ENCODE peak calls at places on chromosome 15, in ten cellular contexts. One of them, this sample, is unnamed.

GRCh38 chr15:89781055-89781454 is 4.9 kb downstream of the MESP2 start:
- DNase-seq in suprapubic skin: no peak
- DNase-seq in HCT116: no peak
- DNase-seq in Panc1: no peak
- DNase-seq in K562: no peak
- DNase-seq in vagina: no peak
- DNase-seq in SK-N-SH: no peak
- DNase-seq in sigmoid colon: no peak
- DNase-seq in SK-N-MC: no peak
- DNase-seq in upper lobe of left lung: no peak
- DNase-seq in this sample: peak

GRCh38 chr15:40055576-40056293 is 16.8 kb upstream of the SRP14 start:
- DNase-seq in SK-N-SH: peak
- DNase-seq in vagina: peak
- DNase-seq in upper lobe of left lung: peak
- DNase-seq in SK-N-MC: no peak
- DNase-seq in Panc1: no peak
- DNase-seq in K562: no peak
- DNase-seq in sigmoid colon: peak
- DNase-seq in HCT116: no peak
- DNase-seq in suprapubic skin: no peak
- DNase-seq in this sample: peak

GRCh38 chr15:40323953-40324937 is 753 bp downstream of the INAFM2 start:
- DNase-seq in HCT116: no peak
- DNase-seq in upper lobe of left lung: peak
- DNase-seq in vagina: no peak
- DNase-seq in sigmoid colon: no peak
- DNase-seq in Panc1: no peak
- DNase-seq in SK-N-MC: no peak
- DNase-seq in SK-N-SH: peak
- DNase-seq in K562: peak
- DNase-seq in suprapubic skin: peak
- DNase-seq in this sample: peak

GRCh38 chr15:60390231-60390630 is 7.6 kb downstream of the ANXA2 start:
- DNase-seq in suprapubic skin: no peak
- DNase-seq in sigmoid colon: no peak
- DNase-seq in SK-N-MC: no peak
- DNase-seq in Panc1: no peak
- DNase-seq in SK-N-SH: no peak
- DNase-seq in K562: no peak
- DNase-seq in upper lobe of left lung: no peak
- DNase-seq in HCT116: no peak
- DNase-seq in vagina: no peak
- DNase-seq in this sample: no peak

GRCh38 chr15:100945006-100945405 is 25.8 kb downstream of the LRRK1 start:
- DNase-seq in vagina: no peak
- DNase-seq in HCT116: no peak
- DNase-seq in upper lobe of left lung: no peak
- DNase-seq in SK-N-SH: no peak
- DNase-seq in K562: no peak
- DNase-seq in SK-N-MC: no peak
- DNase-seq in sigmoid colon: no peak
- DNase-seq in Panc1: no peak
- DNase-seq in suprapubic skin: no peak
- DNase-seq in this sample: no peak

GRCh38 chr15:35680951-35681350 is 135.0 kb upstream of the DPH6 start:
- DNase-seq in sigmoid colon: no peak
- DNase-seq in HCT116: no peak
- DNase-seq in K562: no peak
- DNase-seq in upper lobe of left lung: no peak
- DNase-seq in Panc1: no peak
- DNase-seq in SK-N-SH: no peak
- DNase-seq in SK-N-MC: no peak
- DNase-seq in suprapubic skin: no peak
- DNase-seq in vagina: no peak
- DNase-seq in this sample: no peak

GRCh38 chr15:31365032-31365654 is 38.5 kb downstream of the KLF13 start:
- DNase-seq in HCT116: no peak
- DNase-seq in upper lobe of left lung: no peak
- DNase-seq in sigmoid colon: no peak
- DNase-seq in Panc1: no peak
- DNase-seq in suprapubic skin: no peak
- DNase-seq in SK-N-SH: no peak
- DNase-seq in SK-N-MC: no peak
- DNase-seq in K562: no peak
- DNase-seq in vagina: no peak
- DNase-seq in this sample: peak

GRCh38 chr15:82832601-82833209 is 23.3 kb downstream of the WHAMM start:
- DNase-seq in vagina: no peak
- DNase-seq in upper lobe of left lung: no peak
- DNase-seq in HCT116: peak
- DNase-seq in suprapubic skin: no peak
- DNase-seq in SK-N-MC: no peak
- DNase-seq in K562: no peak
- DNase-seq in Panc1: peak
- DNase-seq in sigmoid colon: no peak
- DNase-seq in SK-N-SH: no peak
- DNase-seq in this sample: no peak

GRCh38 chr15:96296264-96296663 is 34.2 kb upstream of the NR2F2 start:
- DNase-seq in SK-N-MC: no peak
- DNase-seq in suprapubic skin: no peak
- DNase-seq in SK-N-SH: no peak
- DNase-seq in vagina: no peak
- DNase-seq in K562: peak
- DNase-seq in Panc1: no peak
- DNase-seq in HCT116: no peak
- DNase-seq in upper lobe of left lung: no peak
- DNase-seq in sigmoid colon: no peak
- DNase-seq in this sample: no peak

GRCh38 chr15:90839187-90840071 is 29.0 kb upstream of the FURIN start:
- DNase-seq in SK-N-MC: no peak
- DNase-seq in HCT116: no peak
- DNase-seq in sigmoid colon: no peak
- DNase-seq in Panc1: no peak
- DNase-seq in SK-N-SH: no peak
- DNase-seq in K562: no peak
- DNase-seq in upper lobe of left lung: no peak
- DNase-seq in vagina: no peak
- DNase-seq in suprapubic skin: no peak
- DNase-seq in this sample: peak

DNA sequence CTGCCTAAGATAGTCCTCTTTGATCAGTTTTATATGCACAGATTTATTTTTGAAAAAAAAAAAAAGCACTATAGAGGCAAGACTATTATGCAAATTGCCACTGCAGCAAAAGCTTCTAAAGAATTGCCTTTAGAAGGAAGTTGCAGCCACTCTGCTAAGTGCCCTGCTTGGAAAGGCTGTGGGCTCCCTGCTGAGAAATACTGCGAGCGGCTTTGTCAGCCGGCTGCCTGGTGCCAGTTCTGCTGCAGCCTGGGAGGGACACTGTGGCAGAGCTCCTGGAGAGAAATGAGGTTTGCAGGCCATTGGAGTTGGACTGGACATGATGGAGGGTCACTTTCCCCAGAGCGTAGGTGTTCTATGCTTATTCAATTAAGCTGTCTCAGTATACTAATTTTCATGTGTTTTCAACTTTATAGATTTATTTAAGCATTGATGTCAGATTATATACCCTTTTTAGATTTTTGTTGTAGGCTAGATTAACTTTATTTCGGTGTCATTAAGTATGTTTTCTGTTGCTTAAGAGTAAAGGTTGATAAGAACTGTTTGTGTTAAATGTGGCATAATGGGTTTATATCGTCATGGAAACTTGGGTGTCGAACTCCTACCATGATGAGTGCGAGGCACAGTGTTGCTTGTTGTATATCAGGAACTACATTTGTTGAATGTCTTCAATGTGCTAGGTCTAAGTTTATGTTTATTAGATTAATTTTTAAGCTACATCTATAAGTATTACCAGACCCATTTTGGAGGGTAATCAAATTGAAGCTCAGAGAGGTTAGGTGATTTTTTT is 6.6 kb downstream of the MAP2K5 start:
- DNase-seq in vagina: no peak
- DNase-seq in upper lobe of left lung: peak
- DNase-seq in sigmoid colon: peak
- DNase-seq in suprapubic skin: no peak
- DNase-seq in K562: no peak
- DNase-seq in Panc1: no peak
- DNase-seq in HCT116: no peak
- DNase-seq in SK-N-SH: peak
- DNase-seq in SK-N-MC: peak
- DNase-seq in this sample: no peak
- H3K27ac ChIP-seq in vagina: no peak
- H3K27ac ChIP-seq in upper lobe of left lung: no peak
- H3K27ac ChIP-seq in sigmoid colon: no peak
- H3K27ac ChIP-seq in suprapubic skin: no peak
- H3K27ac ChIP-seq in K562: peak
- H3K27ac ChIP-seq in Panc1: no peak
- H3K27ac ChIP-seq in HCT116: no peak
- H3K27ac ChIP-seq in SK-N-SH: peak
- H3K27ac ChIP-seq in SK-N-MC: peak
- H3K27ac ChIP-seq in this sample: no peak

DNA sequence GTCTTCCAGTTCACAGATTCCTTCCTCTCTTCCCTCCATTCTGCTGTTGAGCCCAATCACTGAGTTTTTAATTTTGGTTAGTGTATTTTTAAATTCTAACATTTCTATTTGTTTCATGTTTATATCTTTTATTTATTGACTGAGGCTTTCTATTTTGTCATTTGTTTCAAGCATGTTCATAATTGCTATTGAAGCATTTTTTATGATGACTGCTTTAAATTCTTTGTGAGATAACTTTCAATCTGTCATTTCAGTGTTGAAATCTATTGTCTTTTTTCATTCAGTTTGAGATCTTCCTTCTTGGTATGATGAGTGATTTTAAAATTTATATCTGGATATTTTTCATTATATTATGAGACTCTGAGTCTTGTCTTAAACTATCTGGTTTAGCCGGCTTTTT is 192.3 kb downstream of the RPLP1 start:
- DNase-seq in HCT116: no peak
- DNase-seq in SK-N-MC: no peak
- DNase-seq in Panc1: no peak
- DNase-seq in SK-N-SH: no peak
- DNase-seq in sigmoid colon: no peak
- DNase-seq in suprapubic skin: no peak
- DNase-seq in K562: no peak
- DNase-seq in upper lobe of left lung: no peak
- DNase-seq in vagina: no peak
- DNase-seq in this sample: no peak
- TF ChIP-seq POLR2AphosphoS5 in HCT116: no peak
- TF ChIP-seq POLR2AphosphoS5 in SK-N-MC: no peak
- TF ChIP-seq POLR2AphosphoS5 in Panc1: no peak
- TF ChIP-seq POLR2AphosphoS5 in SK-N-SH: no peak
- TF ChIP-seq POLR2AphosphoS5 in sigmoid colon: no peak
- TF ChIP-seq POLR2AphosphoS5 in suprapubic skin: no peak
- TF ChIP-seq POLR2AphosphoS5 in K562: no peak
- TF ChIP-seq POLR2AphosphoS5 in upper lobe of left lung: no peak
- TF ChIP-seq POLR2AphosphoS5 in vagina: no peak
- TF ChIP-seq POLR2AphosphoS5 in this sample: no peak

GRCh38 chr15:68612533-68612932 is 33.7 kb downstream of the CORO2B start:
- DNase-seq in Panc1: no peak
- DNase-seq in vagina: no peak
- DNase-seq in upper lobe of left lung: no peak
- DNase-seq in HCT116: no peak
- DNase-seq in SK-N-MC: no peak
- DNase-seq in suprapubic skin: no peak
- DNase-seq in K562: no peak
- DNase-seq in sigmoid colon: no peak
- DNase-seq in SK-N-SH: no peak
- DNase-seq in this sample: no peak

GRCh38 chr15:68612979-68613740 is 34.4 kb downstream of the CORO2B start:
- DNase-seq in sigmoid colon: no peak
- DNase-seq in SK-N-SH: no peak
- DNase-seq in K562: peak
- DNase-seq in upper lobe of left lung: no peak
- DNase-seq in suprapubic skin: no peak
- DNase-seq in HCT116: no peak
- DNase-seq in vagina: no peak
- DNase-seq in SK-N-MC: no peak
- DNase-seq in Panc1: no peak
- DNase-seq in this sample: no peak

GRCh38 chr15:68608844-68609232 is 30.0 kb downstream of the CORO2B start:
- DNase-seq in Panc1: no peak
- DNase-seq in suprapubic skin: no peak
- DNase-seq in SK-N-SH: no peak
- DNase-seq in sigmoid colon: no peak
- DNase-seq in HCT116: no peak
- DNase-seq in SK-N-MC: no peak
- DNase-seq in upper lobe of left lung: no peak
- DNase-seq in K562: no peak
- DNase-seq in vagina: no peak
- DNase-seq in this sample: no peak

GRCh38 chr15:68609618-68610017 is 30.8 kb downstream of the CORO2B start:
- DNase-seq in K562: no peak
- DNase-seq in HCT116: no peak
- DNase-seq in upper lobe of left lung: peak
- DNase-seq in Panc1: no peak
- DNase-seq in sigmoid colon: peak
- DNase-seq in suprapubic skin: peak
- DNase-seq in SK-N-MC: no peak
- DNase-seq in SK-N-SH: no peak
- DNase-seq in vagina: no peak
- DNase-seq in this sample: no peak

GRCh38 chr15:68610825-68611224 is 32.0 kb downstream of the CORO2B start:
- DNase-seq in suprapubic skin: no peak
- DNase-seq in SK-N-MC: no peak
- DNase-seq in K562: no peak
- DNase-seq in sigmoid colon: no peak
- DNase-seq in HCT116: no peak
- DNase-seq in upper lobe of left lung: no peak
- DNase-seq in SK-N-SH: no peak
- DNase-seq in Panc1: no peak
- DNase-seq in vagina: no peak
- DNase-seq in this sample: no peak
- H3K27ac ChIP-seq in suprapubic skin: peak
- H3K27ac ChIP-seq in SK-N-MC: no peak
- H3K27ac ChIP-seq in K562: no peak
- H3K27ac ChIP-seq in sigmoid colon: peak
- H3K27ac ChIP-seq in HCT116: no peak
- H3K27ac ChIP-seq in upper lobe of left lung: no peak
- H3K27ac ChIP-seq in SK-N-SH: no peak
- H3K27ac ChIP-seq in Panc1: no peak
- H3K27ac ChIP-seq in vagina: peak
- H3K27ac ChIP-seq in this sample: no peak

GRCh38 chr15:56913241-56913640 is 5.2 kb upstream of the TCF12 start:
- DNase-seq in Panc1: no peak
- DNase-seq in HCT116: no peak
- DNase-seq in sigmoid colon: no peak
- DNase-seq in suprapubic skin: no peak
- DNase-seq in vagina: no peak
- DNase-seq in K562: no peak
- DNase-seq in upper lobe of left lung: no peak
- DNase-seq in SK-N-SH: no peak
- DNase-seq in SK-N-MC: no peak
- DNase-seq in this sample: no peak
- TF ChIP-seq POLR2AphosphoS5 in Panc1: no peak
- TF ChIP-seq POLR2AphosphoS5 in HCT116: no peak
- TF ChIP-seq POLR2AphosphoS5 in sigmoid colon: no peak
- TF ChIP-seq POLR2AphosphoS5 in suprapubic skin: no peak
- TF ChIP-seq POLR2AphosphoS5 in vagina: no peak
- TF ChIP-seq POLR2AphosphoS5 in K562: no peak
- TF ChIP-seq POLR2AphosphoS5 in upper lobe of left lung: no peak
- TF ChIP-seq POLR2AphosphoS5 in SK-N-SH: no peak
- TF ChIP-seq POLR2AphosphoS5 in SK-N-MC: no peak
- TF ChIP-seq POLR2AphosphoS5 in this sample: no peak

This sample was measured in spleen.